ENCODE peak calls at places on chromosomes 2 and 18, in five cellular contexts. G is cortex of kidney; H is stimulated activated CD8-positive, alpha-beta memory T cell treated with anti-CD3 and anti-CD28 coated beads, Interleukin-2, amount 100 ng/mL, for 1 hour; E is RKO; O is SW 1271. I is an unnamed sample.

GRCh38 chr2:25074826-25075225 is 33.0 kb downstream of the EFR3B start:
- DNase-seq in O (no peak), E (no peak), G (no peak), H (no peak), I (no peak)

GRCh38 chr18:23844991-23845680 is 155.9 kb downstream of the LAMA3 start:
- DNase-seq in O (no peak), G (no peak), E (no peak), H (no peak), I (no peak)

GRCh38 chr2:46252891-46253659 is 44.1 kb upstream of the EPAS1 start:
- DNase-seq in G (no peak), O (no peak), E (no peak), H (no peak), I (no peak)

GRCh38 chr2:170002096-170002495 is 174.8 kb downstream of the UBR3 start:
- DNase-seq in E (no peak), O (no peak), G (no peak), H (no peak), I (no peak)

GRCh38 chr2:17362956-17363355 is 155.3 kb downstream of the RAD51AP2 start:
- DNase-seq in O (no peak), H (no peak), G (no peak), E (no peak), I (no peak)

GRCh38 chr2:176188969-176189665 is 649 bp downstream of the HOXD1 start:
- DNase-seq in O (no peak), G (no peak), H (no peak), E (no peak), I (no peak)

GRCh38 chr2:222561817-222562424 is 94.0 kb downstream of the FARSB start:
- DNase-seq in O (peak; percentile 36), H (no peak), E (peak; percentile 25), G (no peak), I (peak; percentile 14)

GRCh38 chr2:86037141-86037794 is 68.4 kb downstream of the POLR1A start:
- DNase-seq in O (no peak), H (no peak), E (peak; percentile 17), G (no peak), I (peak; percentile 11)

GRCh38 chr2:234816491-234816890 is 135.3 kb upstream of the SH3BP4 start:
- DNase-seq in E (no peak), H (no peak), G (no peak), O (no peak), I (no peak)

GRCh38 chr2:213846856-213847255 is 562.6 kb downstream of the SPAG16 start:
- DNase-seq in O (no peak), H (no peak), E (no peak), G (no peak), I (no peak)

GRCh38 chr2:128178144-128178649 is 87.2 kb downstream of the UGGT1 start:
- DNase-seq in H (no peak), E (no peak), O (no peak), G (no peak), I (no peak)

GRCh38 chr2:217858519-217859466 is 144.0 kb downstream of the TNS1 start:
- DNase-seq in O (no peak), G (no peak), E (no peak), H (no peak), I (no peak)

GRCh38 chr2:25116956-25117355 is 51.4 kb downstream of the POMC start:
- DNase-seq in G (no peak), H (no peak), E (no peak), O (no peak), I (no peak)

GRCh38 chr2:207503234-207503633 is 26.5 kb upstream of the CREB1 start:
- DNase-seq in H (no peak), G (no peak), O (no peak), E (no peak), I (peak; percentile 33)

GRCh38 chr2:131966256-131966655 is 195.5 kb downstream of the ANKRD30BL start:
- DNase-seq in E (no peak), O (no peak), G (no peak), H (no peak), I (no peak)

GRCh38 chr18:46419391-46420141 is 237.5 kb downstream of the LOXHD1 start:
- DNase-seq in G (no peak), H (no peak), O (no peak), E (no peak), I (no peak)

GRCh38 chr18:58025733-58026132 is 18.3 kb upstream of the NEDD4L start:
- DNase-seq in G (no peak), O (no peak), E (no peak), H (no peak), I (no peak)

GRCh38 chr2:8682719-8683667 is 1.1 kb downstream of the ID2 start:
- DNase-seq in E (peak; percentile 3), O (no peak), G (no peak), H (no peak), I (no peak)

I was measured in stimulated activated naive B cell treated with anti-CD40 and anti-IgM and Interleukin-4, amounts not matched to agents 10 μg/mL and 1 μg/mL and 100 μg/mL, for 72 hours.